ENCODE peak calls at places on chromosome 22, in eight cellular contexts. One of them, this sample, is unnamed.

GRCh38 chr22:24101966-24102365 is 79.3 kb upstream of the SUSD2 start:
- DNase-seq in germinal center: no peak
- DNase-seq in iPS-NIHi11: no peak
- DNase-seq in SK-MEL-5: peak; percentile 20
- DNase-seq in upper lobe of right lung: peak; percentile 34
- DNase-seq in mammary epithelial cell: no peak
- DNase-seq in non-pigmented ciliary epithelial cell: no peak
- DNase-seq in GM12865: no peak
- DNase-seq in this sample: no peak

GRCh38 chr22:27799334-27800249 is 2.0 kb downstream of the MN1 start:
- DNase-seq in germinal center: no peak
- DNase-seq in iPS-NIHi11: peak; percentile 53
- DNase-seq in SK-MEL-5: no peak
- DNase-seq in upper lobe of right lung: no peak
- DNase-seq in mammary epithelial cell: no peak
- DNase-seq in non-pigmented ciliary epithelial cell: no peak
- DNase-seq in GM12865: no peak
- DNase-seq in this sample: no peak

GRCh38 chr22:39614442-39614841 is 43.9 kb downstream of the CACNA1I start:
- DNase-seq in germinal center: no peak
- DNase-seq in iPS-NIHi11: no peak
- DNase-seq in SK-MEL-5: no peak
- DNase-seq in upper lobe of right lung: no peak
- DNase-seq in mammary epithelial cell: no peak
- DNase-seq in non-pigmented ciliary epithelial cell: no peak
- DNase-seq in GM12865: no peak
- DNase-seq in this sample: no peak

GRCh38 chr22:45518580-45518991 is 15.9 kb downstream of the FBLN1 start:
- DNase-seq in germinal center: no peak
- DNase-seq in iPS-NIHi11: no peak
- DNase-seq in SK-MEL-5: no peak
- DNase-seq in upper lobe of right lung: no peak
- DNase-seq in mammary epithelial cell: peak; percentile 70
- DNase-seq in non-pigmented ciliary epithelial cell: no peak
- DNase-seq in GM12865: no peak
- DNase-seq in this sample: no peak

GRCh38 chr22:29503811-29504372 is 23.9 kb downstream of the NEFH start:
- DNase-seq in germinal center: no peak
- DNase-seq in iPS-NIHi11: no peak
- DNase-seq in SK-MEL-5: peak; percentile 29
- DNase-seq in upper lobe of right lung: no peak
- DNase-seq in mammary epithelial cell: no peak
- DNase-seq in non-pigmented ciliary epithelial cell: peak; percentile 37
- DNase-seq in GM12865: no peak
- DNase-seq in this sample: peak; percentile 9

GRCh38 chr22:46064236-46064965 is 85.9 kb upstream of the PPARA start:
- DNase-seq in germinal center: no peak
- DNase-seq in iPS-NIHi11: no peak
- DNase-seq in SK-MEL-5: no peak
- DNase-seq in upper lobe of right lung: peak; percentile 58
- DNase-seq in mammary epithelial cell: peak; percentile 63
- DNase-seq in non-pigmented ciliary epithelial cell: no peak
- DNase-seq in GM12865: no peak
- DNase-seq in this sample: no peak

GRCh38 chr22:49020314-49020713 is 807.4 kb downstream of the BRD1 start:
- DNase-seq in germinal center: no peak
- DNase-seq in iPS-NIHi11: no peak
- DNase-seq in SK-MEL-5: no peak
- DNase-seq in upper lobe of right lung: no peak
- DNase-seq in mammary epithelial cell: no peak
- DNase-seq in non-pigmented ciliary epithelial cell: no peak
- DNase-seq in GM12865: no peak
- DNase-seq in this sample: no peak

GRCh38 chr22:17734197-17734596 is 40.1 kb downstream of the BID start:
- DNase-seq in germinal center: no peak
- DNase-seq in iPS-NIHi11: no peak
- DNase-seq in SK-MEL-5: no peak
- DNase-seq in upper lobe of right lung: no peak
- DNase-seq in mammary epithelial cell: no peak
- DNase-seq in non-pigmented ciliary epithelial cell: peak; percentile 50
- DNase-seq in GM12865: peak; percentile 30
- DNase-seq in this sample: no peak

GRCh38 chr22:39183991-39184585 is 31.6 kb upstream of the CBX7 start:
- DNase-seq in germinal center: no peak
- DNase-seq in iPS-NIHi11: peak; percentile 71
- DNase-seq in SK-MEL-5: peak; percentile 33
- DNase-seq in upper lobe of right lung: peak; percentile 62
- DNase-seq in mammary epithelial cell: no peak
- DNase-seq in non-pigmented ciliary epithelial cell: no peak
- DNase-seq in GM12865: no peak
- DNase-seq in this sample: no peak

GRCh38 chr22:18028817-18029527 is 4.6 kb upstream of the MICAL3 start:
- DNase-seq in germinal center: no peak
- DNase-seq in iPS-NIHi11: no peak
- DNase-seq in SK-MEL-5: no peak
- DNase-seq in upper lobe of right lung: no peak
- DNase-seq in mammary epithelial cell: peak; percentile 40
- DNase-seq in non-pigmented ciliary epithelial cell: no peak
- DNase-seq in GM12865: peak; percentile 53
- DNase-seq in this sample: no peak